ENCODE peak calls at places on chromosome 2, in ten cellular contexts. Y, W, V, P, K, U, F, N, L and J are unnamed samples. For H3K27me3 and H3K36me3, the result is how much of the 10 kb centered on the place peaks cover.

GRCh38 chr2:233928594-233929351 is 11.6 kb downstream of the TRPM8 start:
- DNase-seq in K (peak), F (no peak), V (no peak), Y (no peak), L (peak), P (peak), U (no peak), W (no peak), N (no peak), J (no peak)

GRCh38 chr2:122020377-122020776 is 264.9 kb downstream of the TSN start:
- DNase-seq in V (no peak), K (no peak), W (no peak), F (no peak), N (no peak), U (no peak), Y (no peak), P (no peak), L (no peak), J (no peak)

GRCh38 chr2:20584045-20584636 is 66.8 kb downstream of the HS1BP3 start:
- DNase-seq in K (peak), W (no peak), N (peak), P (no peak), L (no peak), V (no peak), Y (no peak), U (no peak), F (no peak), J (peak)

GRCh38 chr2:10133007-10133647 is 10.6 kb downstream of the RRM2 start:
- DNase-seq in U (no peak), V (no peak), W (no peak), Y (no peak), N (no peak), P (no peak), F (no peak), K (no peak), L (no peak), J (no peak)

GRCh38 chr2:221539246-221539645 is 32.9 kb downstream of the EPHA4 start:
- DNase-seq in Y (no peak), P (no peak), V (no peak), N (no peak), W (no peak), F (no peak), U (no peak), K (no peak), L (no peak), J (no peak)

GRCh38 chr2:10043256-10043905 is at the start of gene KLF11:
- DNase-seq in Y (peak), U (peak), W (peak), F (peak), P (peak), V (no peak), N (peak), K (peak), L (peak), J (peak)

GRCh38 chr2:128520340-128520739 is 201.7 kb upstream of the HS6ST1 start:
- DNase-seq in N (no peak), L (no peak), K (peak), W (no peak), P (no peak), U (no peak), F (no peak), V (no peak), Y (no peak), J (peak)

GRCh38 chr2:29242621-29243375 is 127.6 kb downstream of the CLIP4 start:
- DNase-seq in K (no peak), L (no peak), W (no peak), N (no peak), V (no peak), Y (no peak), P (no peak), U (no peak), F (no peak), J (no peak)

GRCh38 chr2:219436491-219436890 is 1.8 kb downstream of the SPEG start:
- DNase-seq in K (no peak), L (no peak), N (no peak), Y (no peak), U (no peak), V (no peak), P (no peak), W (no peak), F (no peak), J (no peak)

GRCh38 chr2:231660860-231661259 is 47.5 kb upstream of the PTMA start:
- DNase-seq in U (no peak), P (no peak), V (no peak), Y (no peak), N (peak), K (no peak), L (no peak), W (no peak), F (no peak), J (no peak)

GRCh38 chr2:191878576-191879298 is 31.8 kb upstream of the CAVIN2 start:
- DNase-seq in F (no peak), V (peak), L (peak), K (peak), Y (no peak), U (no peak), P (no peak), N (no peak), W (no peak), J (peak)

GRCh38 chr2:1060987-1061386 is 110.3 kb downstream of the SNTG2 start:
- DNase-seq in U (no peak), K (no peak), Y (no peak), P (no peak), L (no peak), V (no peak), F (no peak), W (no peak), N (no peak), J (no peak)

GRCh38 chr2:27270680-27271079 is 4.6 kb upstream of the DNAJC5G start:
- DNase-seq in Y (no peak), F (no peak), V (no peak), W (no peak), N (no peak), U (no peak), L (no peak), K (no peak), P (no peak), J (no peak)

GRCh38 chr2:230668184-230668938 is 44.3 kb upstream of the CAB39 start:
- DNase-seq in W (no peak), P (no peak), K (no peak), V (no peak), Y (peak), L (peak), F (no peak), U (peak), N (no peak), J (no peak)

GRCh38 chr2:96847586-96847985 is 3.8 kb upstream of the ANKRD23 start:
- DNase-seq in P (no peak), K (no peak), W (no peak), Y (no peak), U (no peak), N (no peak), V (no peak), F (no peak), L (no peak), J (no peak)

GRCh38 chr2:224869601-224870000 is 153.4 kb upstream of the CCDC195 start:
- DNase-seq in W (no peak), L (peak), V (no peak), F (no peak), P (no peak), N (no peak), U (no peak), K (peak), Y (no peak), J (no peak)

GRCh38 chr2:172429351-172429968 is 2.1 kb downstream of the ITGA6 start:
- DNase-seq in F (no peak), V (no peak), W (no peak), U (no peak), L (peak), K (peak), N (no peak), P (no peak), Y (no peak), J (peak)

GRCh38 chr2:96810783-96811192 is 5.3 kb upstream of the CNNM3 start:
- DNase-seq in W (no peak), U (no peak), Y (no peak), F (no peak), L (no peak), P (no peak), N (no peak), K (no peak), V (no peak), J (no peak)

GRCh38 chr2:109226612-109227011 is 97.6 kb downstream of the SH3RF3 start:
- DNase-seq in L (no peak), V (no peak), Y (no peak), N (no peak), W (no peak), U (no peak), P (no peak), K (no peak), F (no peak), J (no peak)

GRCh38 chr2:101109451-101110140 is 41.6 kb downstream of the TBC1D8 start:
- DNase-seq in P (no peak), N (no peak), U (no peak), F (no peak), K (no peak), Y (peak), L (peak), W (no peak), V (no peak), J (no peak)

GRCh38 chr2:127650041-127650784 is 4.3 kb downstream of the GPR17 start:
- DNase-seq in K (peak), P (no peak), L (no peak), U (no peak), Y (peak), F (no peak), N (no peak), W (no peak), V (no peak), J (no peak)

GRCh38 chr2:23414876-23415275 is 29.9 kb downstream of the KLHL29 start:
- DNase-seq in L (no peak), N (no peak), P (no peak), U (no peak), Y (no peak), V (no peak), F (no peak), W (no peak), K (peak), J (no peak)

GRCh38 chr2:135667045-135667444 is 74.6 kb upstream of the UBXN4 start:
- DNase-seq in K (no peak), N (no peak), F (no peak), Y (no peak), L (peak), P (no peak), W (no peak), U (no peak), V (no peak), J (no peak)

GRCh38 chr2:238729261-238729935 is 118.5 kb upstream of the TWIST2 start:
- DNase-seq in W (no peak), F (no peak), Y (no peak), P (no peak), V (no peak), U (peak), N (no peak), K (peak), L (no peak), J (no peak)

GRCh38 chr2:30588891-30589495 is 141.9 kb downstream of the LCLAT1 start:
- DNase-seq in U (no peak), V (no peak), Y (no peak), L (no peak), N (no peak), W (no peak), K (no peak), F (no peak), P (no peak), J (no peak)

GRCh38 chr2:45930396-45930792 is 278.9 kb downstream of the PRKCE start:
- DNase-seq in U (no peak), N (no peak), Y (no peak), V (no peak), L (no peak), K (peak), F (no peak), W (no peak), P (no peak), J (no peak)

GRCh38 chr2:100235098-100235497 is 87.2 kb downstream of the LONRF2 start:
- DNase-seq in N (no peak), K (no peak), F (no peak), V (no peak), Y (no peak), W (no peak), L (no peak), U (no peak), P (peak), J (no peak)

GRCh38 chr2:168781191-168781818 is 21.1 kb upstream of the NOSTRIN start:
- DNase-seq in P (no peak), F (no peak), W (no peak), Y (no peak), V (no peak), N (no peak), K (no peak), U (no peak), L (no peak), J (no peak)

GRCh38 chr2:42904576-42904876 is 112.1 kb upstream of the HAAO start:
- DNase-seq in K (no peak), V (no peak), N (no peak), U (no peak), P (no peak), L (no peak), F (no peak), Y (no peak), W (no peak), J (no peak)

GRCh38 chr2:18491577-18491976 is 68.9 kb downstream of the RDH14 start:
- DNase-seq in U (no peak), F (no peak), P (no peak), W (no peak), Y (no peak), L (no peak), N (no peak), K (no peak), V (no peak), J (no peak)
- H3K27me3 ChIP-seq in U (under half), F (under half), P (under half), W (under half), Y (under half), L (under half), N (under half), K (under half), V (under half), J (under half)

DNA sequence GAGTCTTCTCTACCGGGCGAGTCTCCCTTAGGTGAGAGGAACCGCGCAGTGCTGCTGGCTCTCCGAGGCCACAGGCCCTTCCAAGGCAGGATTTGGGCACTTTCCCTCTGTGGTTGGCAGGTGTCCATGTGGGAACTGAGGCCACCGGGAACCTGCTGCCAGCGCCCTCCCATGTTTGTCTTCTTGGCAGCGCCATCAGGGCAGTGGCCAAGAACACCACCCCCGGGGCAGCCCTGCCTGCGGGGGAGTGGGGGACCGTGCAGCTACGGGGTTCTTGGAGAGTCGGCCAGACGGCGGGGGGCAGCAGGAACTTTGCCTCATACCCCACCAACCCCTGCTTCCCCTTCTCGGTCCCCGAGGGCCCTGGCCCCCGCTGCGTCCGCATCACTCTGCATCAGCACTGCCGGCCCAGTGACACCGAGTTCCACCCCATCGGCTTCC is 10.0 kb downstream of the CAPN10 start:
- DNase-seq in P (no peak), U (no peak), V (no peak), K (no peak), Y (peak), L (no peak), N (peak), F (peak), W (peak), J (no peak)
- H3K27ac ChIP-seq in P (no peak), U (no peak), V (no peak), K (no peak), Y (peak), L (no peak), N (no peak), F (no peak), W (no peak), J (no peak)

DNA sequence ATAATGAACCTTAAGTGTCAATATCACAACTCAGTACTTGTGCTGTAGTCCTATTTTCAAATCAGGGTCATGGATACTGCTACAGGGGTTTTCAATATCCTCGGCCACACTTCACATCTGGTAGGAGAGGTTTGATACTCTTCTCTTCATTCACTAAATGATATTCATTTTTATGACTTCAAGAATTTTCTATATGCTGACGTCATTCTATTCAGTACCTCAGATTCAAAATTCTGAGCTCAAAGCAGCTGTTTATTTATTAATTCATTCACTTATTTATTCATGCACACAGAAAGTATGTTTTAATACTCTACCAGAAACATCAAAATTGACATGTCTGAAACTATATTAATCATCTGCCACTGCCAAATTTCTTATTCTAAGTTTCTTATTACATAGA is 866.9 kb upstream of the LRRTM1 start:
- DNase-seq in N (no peak), L (no peak), Y (no peak), U (no peak), W (no peak), F (no peak), V (no peak), P (no peak), K (no peak), J (no peak)
- H3K36me3 ChIP-seq in N (under half), L (under half), Y (under half), U (under half), W (under half), F (under half), V (under half), P (under half), K (under half), J (under half)

DNA sequence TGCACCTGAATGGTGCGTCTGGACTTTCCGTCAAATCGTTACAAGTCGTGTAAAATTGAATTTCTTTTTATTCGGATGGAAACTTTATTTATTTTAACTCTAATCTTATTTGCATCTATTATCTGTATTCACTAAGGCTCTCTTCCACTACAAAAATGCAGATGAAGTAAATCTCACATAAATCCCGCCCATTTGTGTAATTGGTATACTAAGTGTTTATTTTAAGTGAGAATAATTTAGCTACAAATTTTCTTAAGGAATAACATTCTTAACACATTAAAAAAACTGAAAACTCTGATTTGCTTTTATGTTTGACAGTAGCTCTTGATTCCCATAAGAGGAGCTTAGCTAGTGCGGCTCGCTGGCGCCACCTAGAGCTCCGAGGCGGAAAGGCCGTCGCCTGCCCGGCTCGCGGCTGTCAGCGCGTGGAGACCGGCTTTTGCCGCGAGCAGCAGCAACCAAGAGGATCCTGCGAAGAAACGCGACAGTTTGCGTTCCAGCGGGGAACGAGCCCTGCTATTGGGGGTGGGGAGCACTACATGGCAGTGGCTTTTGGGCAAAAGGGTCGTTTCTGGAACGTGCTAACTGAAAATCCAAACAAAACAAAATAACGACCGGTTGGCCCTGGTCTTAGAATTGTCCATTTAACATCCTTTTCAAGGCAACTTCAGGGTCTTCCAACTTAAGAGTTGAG is 6.7 kb downstream of the SP9 start:
- DNase-seq in U (peak), K (peak), F (peak), P (peak), N (peak), Y (peak), L (peak), V (peak), W (no peak), J (peak)
- H3K27me3 ChIP-seq in U (under half), K (under half), F (half or more), P (half or more), N (half or more), Y (half or more), L (half or more), V (half or more), W (half or more), J (under half)

GRCh38 chr2:204452464-204453023 is 92.7 kb upstream of the PARD3B start:
- DNase-seq in N (no peak), W (no peak), V (no peak), P (no peak), L (peak), K (peak), F (no peak), Y (no peak), U (peak), J (peak)
- H3K27ac ChIP-seq in N (peak), W (peak), V (no peak), P (no peak), L (peak), K (peak), F (no peak), Y (peak), U (peak), J (peak)

GRCh38 chr2:64260093-64260808 is 116.0 kb upstream of the PELI1 start:
- DNase-seq in V (no peak), N (no peak), U (no peak), F (no peak), L (no peak), K (no peak), Y (no peak), P (no peak), W (no peak), J (peak)

GRCh38 chr2:64262816-64263215 is 118.6 kb upstream of the PELI1 start:
- DNase-seq in Y (no peak), N (no peak), U (no peak), F (no peak), K (no peak), P (no peak), L (no peak), W (no peak), V (no peak), J (no peak)

GRCh38 chr2:64262068-64262467 is 117.8 kb upstream of the PELI1 start:
- DNase-seq in Y (no peak), V (no peak), N (no peak), W (no peak), L (peak), U (no peak), K (no peak), F (no peak), P (no peak), J (no peak)

GRCh38 chr2:64259301-64259700 is 115.1 kb upstream of the PELI1 start:
- DNase-seq in F (no peak), U (no peak), P (no peak), V (no peak), N (no peak), K (no peak), L (peak), Y (peak), W (no peak), J (peak)

DNA sequence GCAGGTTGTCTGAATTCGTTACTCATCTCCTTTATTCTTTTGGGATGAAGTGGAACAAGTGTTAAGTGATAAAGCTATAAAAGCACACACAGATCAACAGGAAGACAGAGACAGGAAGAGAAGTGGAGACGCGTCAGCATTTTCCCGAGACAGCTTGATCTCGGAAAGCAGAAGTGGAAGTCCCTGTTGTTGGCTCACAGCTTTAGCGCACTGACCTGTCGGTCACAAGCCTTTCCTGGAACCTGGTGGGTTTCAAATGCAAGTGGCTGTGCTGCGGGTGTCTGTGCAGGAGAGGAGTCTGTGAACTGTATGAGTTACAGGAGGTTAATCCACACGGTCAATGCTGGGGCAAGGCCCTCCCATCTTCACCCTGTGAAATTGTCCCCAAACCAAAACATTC is 116.6 kb upstream of the PELI1 start:
- DNase-seq in F (no peak), P (no peak), N (no peak), V (no peak), U (peak), Y (peak), K (no peak), L (no peak), W (peak), J (no peak)
- H3K36me3 ChIP-seq in F (under half), P (under half), N (under half), V (under half), U (under half), Y (under half), K (under half), L (under half), W (under half), J (under half)